ENCODE peak calls at places on chromosomes 3 and 15, in five cellular contexts. One of them, this sample, is unnamed.

GRCh38 chr15:53412542-53412941 is 346.9 kb downstream of the WDR72 start:
- DNase-seq in choroid plexus epithelial cell: no peak
- DNase-seq in body of pancreas: no peak
- DNase-seq in H9: no peak
- DNase-seq in RWPE1: no peak
- DNase-seq in this sample: no peak

GRCh38 chr15:37789881-37790280 is 144.6 kb upstream of the TMCO5A start:
- DNase-seq in choroid plexus epithelial cell: peak
- DNase-seq in H9: no peak
- DNase-seq in RWPE1: peak
- DNase-seq in body of pancreas: no peak
- DNase-seq in this sample: no peak

GRCh38 chr15:77454956-77455355 is 34.3 kb downstream of the HMG20A start:
- DNase-seq in body of pancreas: no peak
- DNase-seq in H9: no peak
- DNase-seq in choroid plexus epithelial cell: no peak
- DNase-seq in RWPE1: no peak
- DNase-seq in this sample: no peak

GRCh38 chr3:115423170-115423569 is 200.1 kb upstream of the GAP43 start:
- DNase-seq in body of pancreas: no peak
- DNase-seq in H9: no peak
- DNase-seq in RWPE1: no peak
- DNase-seq in choroid plexus epithelial cell: peak
- DNase-seq in this sample: no peak

GRCh38 chr3:145857956-145858355 is 303.0 kb downstream of the PLOD2 start:
- DNase-seq in H9: no peak
- DNase-seq in RWPE1: no peak
- DNase-seq in choroid plexus epithelial cell: no peak
- DNase-seq in body of pancreas: no peak
- DNase-seq in this sample: peak

GRCh38 chr3:155230382-155230781 is 63.1 kb downstream of the STRIT1 start:
- DNase-seq in RWPE1: no peak
- DNase-seq in body of pancreas: no peak
- DNase-seq in H9: no peak
- DNase-seq in choroid plexus epithelial cell: peak
- DNase-seq in this sample: no peak

GRCh38 chr3:27639271-27639670 is 82.9 kb downstream of the EOMES start:
- DNase-seq in body of pancreas: no peak
- DNase-seq in H9: no peak
- DNase-seq in RWPE1: no peak
- DNase-seq in choroid plexus epithelial cell: no peak
- DNase-seq in this sample: no peak

GRCh38 chr15:83446904-83447708 is at the start of gene SH3GL3:
- DNase-seq in choroid plexus epithelial cell: peak
- DNase-seq in H9: peak
- DNase-seq in body of pancreas: peak
- DNase-seq in RWPE1: peak
- DNase-seq in this sample: peak

GRCh38 chr15:47870956-47871625 is 153.8 kb downstream of the SEMA6D start:
- DNase-seq in body of pancreas: no peak
- DNase-seq in H9: no peak
- DNase-seq in choroid plexus epithelial cell: peak
- DNase-seq in RWPE1: peak
- DNase-seq in this sample: no peak

GRCh38 chr3:87145553-87145952 is 81.6 kb upstream of the CHMP2B start:
- DNase-seq in RWPE1: no peak
- DNase-seq in H9: peak
- DNase-seq in choroid plexus epithelial cell: peak
- DNase-seq in body of pancreas: no peak
- DNase-seq in this sample: peak
- TF ChIP-seq CTCF in RWPE1: no peak
- TF ChIP-seq CTCF in H9: peak
- TF ChIP-seq CTCF in choroid plexus epithelial cell: peak
- TF ChIP-seq CTCF in body of pancreas: no peak
- TF ChIP-seq CTCF in this sample: no peak

GRCh38 chr15:42343596-42344232 is 15.6 kb upstream of the CAPN3 start:
- DNase-seq in H9: no peak
- DNase-seq in RWPE1: no peak
- DNase-seq in choroid plexus epithelial cell: no peak
- DNase-seq in body of pancreas: no peak
- DNase-seq in this sample: no peak
- TF ChIP-seq CTCF in H9: no peak
- TF ChIP-seq CTCF in RWPE1: no peak
- TF ChIP-seq CTCF in choroid plexus epithelial cell: no peak
- TF ChIP-seq CTCF in body of pancreas: no peak
- TF ChIP-seq CTCF in this sample: no peak

DNA sequence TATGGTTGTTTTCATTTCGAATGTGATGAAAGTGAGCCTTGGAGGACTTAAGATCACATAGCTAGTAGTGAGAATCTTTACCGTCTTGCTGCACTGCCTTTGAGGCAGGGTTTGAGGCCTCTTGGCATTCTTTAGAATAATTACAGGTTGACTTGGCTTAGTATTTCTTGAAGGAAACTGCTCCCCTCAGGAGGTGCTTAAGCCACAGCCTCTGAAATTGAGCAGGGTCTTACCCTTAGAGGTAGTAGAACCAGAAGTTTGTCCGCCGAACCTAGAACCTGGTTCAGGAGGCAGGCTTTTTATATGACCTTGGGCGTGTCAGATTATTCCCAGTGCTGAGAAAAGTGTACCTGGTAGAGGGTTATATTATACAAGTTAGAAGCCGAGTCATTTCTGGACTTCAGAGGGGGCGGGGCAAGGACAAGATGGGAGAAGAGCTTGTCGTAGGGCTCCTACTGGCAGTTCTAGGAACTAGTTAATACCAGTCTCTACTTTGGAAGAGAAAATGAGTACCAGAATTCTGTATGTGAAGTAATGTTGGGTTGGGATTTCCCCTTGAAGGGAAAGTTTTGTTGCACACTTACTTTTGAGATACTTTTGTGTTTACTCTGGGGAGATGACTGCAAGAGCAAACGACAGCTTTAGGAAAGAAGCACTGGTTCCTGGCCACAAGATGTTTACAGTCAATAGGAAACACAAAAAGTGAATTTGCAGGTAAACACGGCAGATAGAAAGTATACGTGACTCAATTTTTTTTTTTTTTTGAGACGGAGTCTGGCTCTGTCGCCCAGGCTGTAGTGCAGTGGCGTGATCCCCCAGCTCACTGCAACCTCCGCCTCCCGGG is 1.3 kb downstream of the TFG start:
- DNase-seq in H9: peak
- DNase-seq in RWPE1: peak
- DNase-seq in body of pancreas: peak
- DNase-seq in choroid plexus epithelial cell: peak
- DNase-seq in this sample: peak
- TF ChIP-seq CTCF in H9: peak
- TF ChIP-seq CTCF in RWPE1: peak
- TF ChIP-seq CTCF in body of pancreas: no peak
- TF ChIP-seq CTCF in choroid plexus epithelial cell: peak
- TF ChIP-seq CTCF in this sample: no peak

GRCh38 chr3:132713977-132714727 is 8.1 kb downstream of the NPHP3 start:
- DNase-seq in choroid plexus epithelial cell: no peak
- DNase-seq in H9: no peak
- DNase-seq in body of pancreas: no peak
- DNase-seq in RWPE1: no peak
- DNase-seq in this sample: no peak

GRCh38 chr3:132709761-132710160 is 12.4 kb downstream of the NPHP3 start:
- DNase-seq in RWPE1: no peak
- DNase-seq in H9: no peak
- DNase-seq in choroid plexus epithelial cell: no peak
- DNase-seq in body of pancreas: no peak
- DNase-seq in this sample: no peak

DNA sequence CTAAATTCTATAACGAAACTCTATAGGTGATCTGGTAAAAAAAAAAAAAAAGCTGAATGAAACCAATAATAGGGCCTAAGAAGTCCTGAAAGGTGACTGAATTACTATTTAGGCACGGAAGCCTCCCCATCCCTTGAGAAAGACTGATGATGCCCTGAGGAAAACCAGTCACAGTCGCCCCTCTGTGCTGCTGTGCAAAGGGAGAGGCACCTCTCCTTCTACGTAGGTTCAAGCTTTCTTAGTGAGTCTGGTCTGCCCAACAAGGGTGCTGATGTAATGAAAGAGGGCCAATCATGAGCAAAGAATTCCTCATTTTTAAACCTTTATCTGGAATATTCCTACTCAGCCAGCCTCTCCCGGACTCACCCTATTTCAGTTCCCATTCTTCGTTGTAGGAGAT is 11.9 kb downstream of the NPHP3 start:
- DNase-seq in H9: no peak
- DNase-seq in RWPE1: no peak
- DNase-seq in choroid plexus epithelial cell: no peak
- DNase-seq in body of pancreas: no peak
- DNase-seq in this sample: no peak
- TF ChIP-seq CTCF in H9: no peak
- TF ChIP-seq CTCF in RWPE1: no peak
- TF ChIP-seq CTCF in choroid plexus epithelial cell: no peak
- TF ChIP-seq CTCF in body of pancreas: no peak
- TF ChIP-seq CTCF in this sample: no peak

DNA sequence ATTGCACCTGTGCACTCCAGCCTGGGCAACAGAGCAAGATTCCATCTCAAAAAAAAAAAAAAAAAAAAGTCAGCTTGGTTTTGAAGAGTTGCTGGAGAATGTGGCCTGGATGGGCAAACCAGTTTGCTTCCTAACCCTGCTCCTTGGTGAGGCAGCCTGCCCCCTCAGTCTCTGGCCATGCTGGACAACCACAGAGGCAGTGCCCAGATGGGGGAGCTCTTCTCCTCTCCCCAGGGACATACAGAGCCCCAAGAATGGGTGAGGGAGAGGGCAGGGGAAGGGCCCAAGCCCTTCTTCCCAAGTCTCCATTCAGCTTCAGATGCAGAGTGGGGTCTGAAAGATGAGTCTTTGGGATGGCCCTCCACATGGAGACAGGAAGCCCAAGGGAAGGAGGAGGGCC is 27.9 kb downstream of the CD276 start:
- DNase-seq in choroid plexus epithelial cell: no peak
- DNase-seq in H9: no peak
- DNase-seq in RWPE1: no peak
- DNase-seq in body of pancreas: no peak
- DNase-seq in this sample: no peak
- TF ChIP-seq CTCF in choroid plexus epithelial cell: peak
- TF ChIP-seq CTCF in H9: peak
- TF ChIP-seq CTCF in RWPE1: no peak
- TF ChIP-seq CTCF in body of pancreas: no peak
- TF ChIP-seq CTCF in this sample: no peak

GRCh38 chr3:108125550-108126071 is 34.8 kb upstream of the CD47 start:
- DNase-seq in choroid plexus epithelial cell: no peak
- DNase-seq in RWPE1: no peak
- DNase-seq in body of pancreas: no peak
- DNase-seq in H9: no peak
- DNase-seq in this sample: no peak
- TF ChIP-seq CTCF in choroid plexus epithelial cell: no peak
- TF ChIP-seq CTCF in RWPE1: no peak
- TF ChIP-seq CTCF in body of pancreas: no peak
- TF ChIP-seq CTCF in H9: no peak
- TF ChIP-seq CTCF in this sample: no peak

GRCh38 chr3:42557849-42558248 is 23.9 kb downstream of the SEC22C start:
- DNase-seq in body of pancreas: no peak
- DNase-seq in RWPE1: no peak
- DNase-seq in choroid plexus epithelial cell: no peak
- DNase-seq in H9: no peak
- DNase-seq in this sample: no peak
- TF ChIP-seq CTCF in body of pancreas: no peak
- TF ChIP-seq CTCF in RWPE1: peak
- TF ChIP-seq CTCF in choroid plexus epithelial cell: peak
- TF ChIP-seq CTCF in H9: peak
- TF ChIP-seq CTCF in this sample: no peak

DNA sequence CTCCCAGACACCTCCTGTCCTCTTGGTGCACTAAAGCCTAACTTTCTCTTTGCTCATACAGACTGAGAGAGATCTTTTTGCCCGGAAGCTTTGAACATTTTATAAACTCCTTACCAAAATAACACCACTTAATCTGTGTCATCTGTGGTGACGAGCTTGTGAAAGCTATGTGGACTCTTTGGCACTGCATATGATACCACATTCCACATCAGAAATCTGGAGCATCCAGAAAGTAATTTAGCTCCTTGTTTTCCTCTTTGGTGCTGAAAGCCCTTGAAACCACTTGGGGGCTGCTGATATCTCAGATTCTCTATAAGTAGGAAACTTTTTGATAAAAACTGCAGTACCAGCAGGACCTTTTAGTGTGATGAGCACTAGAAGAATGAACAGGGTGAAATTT is 128.3 kb downstream of the ALCAM start:
- DNase-seq in body of pancreas: no peak
- DNase-seq in H9: no peak
- DNase-seq in choroid plexus epithelial cell: peak
- DNase-seq in RWPE1: no peak
- DNase-seq in this sample: no peak
- TF ChIP-seq CTCF in body of pancreas: no peak
- TF ChIP-seq CTCF in H9: no peak
- TF ChIP-seq CTCF in choroid plexus epithelial cell: no peak
- TF ChIP-seq CTCF in RWPE1: no peak
- TF ChIP-seq CTCF in this sample: no peak

DNA sequence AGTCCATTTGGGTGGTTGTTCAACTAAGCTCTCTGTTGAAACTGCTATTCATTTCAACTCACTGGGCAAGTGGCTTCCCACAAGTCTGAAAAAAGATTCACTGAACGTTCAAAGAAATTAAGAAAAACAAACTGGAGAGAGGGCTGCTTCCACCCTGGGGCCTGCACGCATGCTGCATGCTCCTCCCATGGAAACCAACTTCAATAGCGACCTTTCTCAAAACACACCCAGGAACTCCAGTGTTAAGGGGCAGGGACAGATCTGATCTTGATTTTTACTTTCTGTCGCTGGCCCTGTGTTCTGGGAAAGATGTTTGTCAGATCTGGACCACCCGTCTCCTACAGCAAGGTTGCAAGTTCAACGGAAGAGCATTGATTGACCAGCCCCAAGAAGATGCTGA is 124.1 kb upstream of the IGF1R start:
- DNase-seq in choroid plexus epithelial cell: no peak
- DNase-seq in RWPE1: no peak
- DNase-seq in body of pancreas: no peak
- DNase-seq in H9: no peak
- DNase-seq in this sample: no peak
- TF ChIP-seq CTCF in choroid plexus epithelial cell: no peak
- TF ChIP-seq CTCF in RWPE1: no peak
- TF ChIP-seq CTCF in body of pancreas: no peak
- TF ChIP-seq CTCF in H9: no peak
- TF ChIP-seq CTCF in this sample: no peak

GRCh38 chr15:25056484-25057429 is 102.0 kb downstream of the SNRPN start:
- DNase-seq in H9: peak
- DNase-seq in body of pancreas: no peak
- DNase-seq in choroid plexus epithelial cell: no peak
- DNase-seq in RWPE1: no peak
- DNase-seq in this sample: no peak
- TF ChIP-seq CTCF in H9: peak
- TF ChIP-seq CTCF in body of pancreas: no peak
- TF ChIP-seq CTCF in choroid plexus epithelial cell: no peak
- TF ChIP-seq CTCF in RWPE1: no peak
- TF ChIP-seq CTCF in this sample: no peak